ENCODE peak calls at places on chromosome X, in nine cellular contexts. One of them, this sample, is unnamed.

GRCh38 chrX:110786486-110786885 is 9.1 kb downstream of the CHRDL1 start:
- DNase-seq in ovary: no peak
- DNase-seq in gastrocnemius medialis: no peak
- DNase-seq in IMR-90: peak
- DNase-seq in thyroid gland: no peak
- DNase-seq in heart left ventricle: no peak
- DNase-seq in suprapubic skin: no peak
- DNase-seq in vagina: no peak
- DNase-seq in uterus: no peak
- DNase-seq in this sample: no peak

GRCh38 chrX:37753384-37753783 is 26.5 kb upstream of the CYBB start:
- DNase-seq in ovary: no peak
- DNase-seq in gastrocnemius medialis: no peak
- DNase-seq in IMR-90: no peak
- DNase-seq in thyroid gland: no peak
- DNase-seq in heart left ventricle: no peak
- DNase-seq in suprapubic skin: no peak
- DNase-seq in vagina: no peak
- DNase-seq in uterus: no peak
- DNase-seq in this sample: no peak

GRCh38 chrX:79366888-79367749 is at the start of gene ITM2A:
- DNase-seq in ovary: peak
- DNase-seq in gastrocnemius medialis: peak
- DNase-seq in IMR-90: no peak
- DNase-seq in thyroid gland: peak
- DNase-seq in heart left ventricle: peak
- DNase-seq in suprapubic skin: peak
- DNase-seq in vagina: peak
- DNase-seq in uterus: peak
- DNase-seq in this sample: no peak

GRCh38 chrX:27660878-27661277 is 70.7 kb downstream of the DCAF8L2 start:
- DNase-seq in ovary: no peak
- DNase-seq in gastrocnemius medialis: no peak
- DNase-seq in IMR-90: no peak
- DNase-seq in thyroid gland: no peak
- DNase-seq in heart left ventricle: no peak
- DNase-seq in suprapubic skin: no peak
- DNase-seq in vagina: no peak
- DNase-seq in uterus: no peak
- DNase-seq in this sample: no peak

GRCh38 chrX:40864972-40865371 is 129.6 kb upstream of the MED14 start:
- DNase-seq in ovary: no peak
- DNase-seq in gastrocnemius medialis: peak
- DNase-seq in IMR-90: peak
- DNase-seq in thyroid gland: no peak
- DNase-seq in heart left ventricle: no peak
- DNase-seq in suprapubic skin: no peak
- DNase-seq in vagina: no peak
- DNase-seq in uterus: no peak
- DNase-seq in this sample: no peak

GRCh38 chrX:49878128-49878833 is 1.0 kb upstream of the USP27X start:
- DNase-seq in ovary: peak
- DNase-seq in gastrocnemius medialis: no peak
- DNase-seq in IMR-90: no peak
- DNase-seq in thyroid gland: peak
- DNase-seq in heart left ventricle: no peak
- DNase-seq in suprapubic skin: no peak
- DNase-seq in vagina: no peak
- DNase-seq in uterus: peak
- DNase-seq in this sample: no peak

GRCh38 chrX:15441464-15441863 is 51.7 kb downstream of the PIR start:
- DNase-seq in ovary: no peak
- DNase-seq in gastrocnemius medialis: no peak
- DNase-seq in IMR-90: no peak
- DNase-seq in thyroid gland: no peak
- DNase-seq in heart left ventricle: peak
- DNase-seq in suprapubic skin: no peak
- DNase-seq in vagina: no peak
- DNase-seq in uterus: no peak
- DNase-seq in this sample: no peak

GRCh38 chrX:71558920-71559319 is 19.3 kb upstream of the GCNA start:
- DNase-seq in ovary: no peak
- DNase-seq in gastrocnemius medialis: no peak
- DNase-seq in IMR-90: no peak
- DNase-seq in thyroid gland: no peak
- DNase-seq in heart left ventricle: no peak
- DNase-seq in suprapubic skin: no peak
- DNase-seq in vagina: no peak
- DNase-seq in uterus: no peak
- DNase-seq in this sample: no peak

GRCh38 chrX:1685460-1685859 is 70.6 kb downstream of the ASMT start:
- DNase-seq in ovary: no peak
- DNase-seq in gastrocnemius medialis: no peak
- DNase-seq in IMR-90: no peak
- DNase-seq in thyroid gland: no peak
- DNase-seq in heart left ventricle: no peak
- DNase-seq in suprapubic skin: no peak
- DNase-seq in vagina: no peak
- DNase-seq in uterus: no peak
- DNase-seq in this sample: no peak

GRCh38 chrX:9611436-9612145 is 146.7 kb downstream of the TBL1X start:
- DNase-seq in ovary: no peak
- DNase-seq in gastrocnemius medialis: no peak
- DNase-seq in IMR-90: no peak
- DNase-seq in thyroid gland: no peak
- DNase-seq in heart left ventricle: no peak
- DNase-seq in suprapubic skin: no peak
- DNase-seq in vagina: no peak
- DNase-seq in uterus: no peak
- DNase-seq in this sample: no peak

GRCh38 chrX:119427024-119427794 is 28.1 kb downstream of the SLC25A43 start:
- DNase-seq in ovary: no peak
- DNase-seq in gastrocnemius medialis: no peak
- DNase-seq in IMR-90: peak
- DNase-seq in thyroid gland: no peak
- DNase-seq in heart left ventricle: peak
- DNase-seq in suprapubic skin: no peak
- DNase-seq in vagina: no peak
- DNase-seq in uterus: no peak
- DNase-seq in this sample: no peak

GRCh38 chrX:106726485-106727437 is at the start of gene RNF128:
- DNase-seq in ovary: peak
- DNase-seq in gastrocnemius medialis: peak
- DNase-seq in IMR-90: peak
- DNase-seq in thyroid gland: peak
- DNase-seq in heart left ventricle: peak
- DNase-seq in suprapubic skin: peak
- DNase-seq in vagina: no peak
- DNase-seq in uterus: no peak
- DNase-seq in this sample: peak

GRCh38 chrX:119004920-119005524 is 30.6 kb downstream of the LONRF3 start:
- DNase-seq in ovary: peak
- DNase-seq in gastrocnemius medialis: peak
- DNase-seq in IMR-90: peak
- DNase-seq in thyroid gland: peak
- DNase-seq in heart left ventricle: peak
- DNase-seq in suprapubic skin: no peak
- DNase-seq in vagina: no peak
- DNase-seq in uterus: peak
- DNase-seq in this sample: peak

DNA sequence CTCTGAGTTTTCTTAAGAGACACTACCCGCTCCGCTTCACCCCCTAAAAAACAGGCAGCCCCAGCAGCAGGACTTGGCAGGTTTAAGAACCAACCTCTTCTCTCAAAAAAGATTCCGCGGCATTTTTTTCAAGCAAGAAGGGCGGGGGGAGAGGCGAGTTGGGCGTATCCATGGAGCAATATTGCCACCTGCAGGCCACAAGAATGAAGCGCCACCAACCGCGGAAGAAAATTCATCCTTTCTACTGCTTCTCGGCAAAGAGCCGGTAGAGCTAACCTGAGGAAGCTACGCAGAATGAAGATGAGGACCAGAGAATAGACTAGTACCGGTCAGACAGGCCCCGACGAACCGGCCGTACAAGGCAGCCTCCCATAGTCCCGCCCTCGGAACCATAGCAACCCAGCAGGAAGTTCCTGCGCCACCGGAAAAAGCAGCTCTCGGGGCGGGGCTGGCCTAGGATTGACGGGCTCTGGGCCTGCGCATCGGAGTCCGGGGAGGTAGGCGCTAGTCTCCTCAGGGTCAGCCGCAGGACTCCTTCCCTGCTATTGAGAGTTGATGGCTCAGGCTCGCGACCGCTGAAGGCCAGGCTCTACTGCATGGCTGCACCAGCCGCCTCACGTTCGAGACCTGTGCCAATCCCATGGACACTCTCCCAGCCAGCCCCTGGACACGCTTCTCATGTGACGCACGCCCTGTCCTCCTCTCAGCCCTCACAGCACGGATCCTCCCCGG is 76.9 kb downstream of the MAGED4 start:
- DNase-seq in ovary: peak
- DNase-seq in gastrocnemius medialis: peak
- DNase-seq in IMR-90: peak
- DNase-seq in thyroid gland: peak
- DNase-seq in heart left ventricle: peak
- DNase-seq in suprapubic skin: peak
- DNase-seq in vagina: peak
- DNase-seq in uterus: peak
- DNase-seq in this sample: peak
- TF ChIP-seq POLR2A in ovary: no peak
- TF ChIP-seq POLR2A in gastrocnemius medialis: peak
- TF ChIP-seq POLR2A in IMR-90: no peak
- TF ChIP-seq POLR2A in thyroid gland: peak
- TF ChIP-seq POLR2A in heart left ventricle: no peak
- TF ChIP-seq POLR2A in suprapubic skin: no peak
- TF ChIP-seq POLR2A in vagina: no peak
- TF ChIP-seq POLR2A in uterus: peak
- TF ChIP-seq POLR2A in this sample: peak

GRCh38 chrX:39372126-39372525 is 570.9 kb downstream of the MID1IP1 start:
- DNase-seq in ovary: no peak
- DNase-seq in gastrocnemius medialis: no peak
- DNase-seq in IMR-90: no peak
- DNase-seq in thyroid gland: no peak
- DNase-seq in heart left ventricle: no peak
- DNase-seq in suprapubic skin: no peak
- DNase-seq in vagina: no peak
- DNase-seq in uterus: no peak
- DNase-seq in this sample: no peak

GRCh38 chrX:39361736-39362135 is 560.5 kb downstream of the MID1IP1 start:
- DNase-seq in ovary: no peak
- DNase-seq in gastrocnemius medialis: no peak
- DNase-seq in IMR-90: no peak
- DNase-seq in thyroid gland: no peak
- DNase-seq in heart left ventricle: no peak
- DNase-seq in suprapubic skin: no peak
- DNase-seq in vagina: no peak
- DNase-seq in uterus: no peak
- DNase-seq in this sample: no peak

GRCh38 chrX:39367429-39367828 is 566.2 kb downstream of the MID1IP1 start:
- DNase-seq in ovary: no peak
- DNase-seq in gastrocnemius medialis: no peak
- DNase-seq in IMR-90: no peak
- DNase-seq in thyroid gland: no peak
- DNase-seq in heart left ventricle: no peak
- DNase-seq in suprapubic skin: no peak
- DNase-seq in vagina: no peak
- DNase-seq in uterus: no peak
- DNase-seq in this sample: no peak
- H3K27ac ChIP-seq in ovary: no peak
- H3K27ac ChIP-seq in gastrocnemius medialis: no peak
- H3K27ac ChIP-seq in IMR-90: no peak
- H3K27ac ChIP-seq in thyroid gland: no peak
- H3K27ac ChIP-seq in heart left ventricle: no peak
- H3K27ac ChIP-seq in suprapubic skin: no peak
- H3K27ac ChIP-seq in vagina: no peak
- H3K27ac ChIP-seq in uterus: no peak
- H3K27ac ChIP-seq in this sample: no peak

DNA sequence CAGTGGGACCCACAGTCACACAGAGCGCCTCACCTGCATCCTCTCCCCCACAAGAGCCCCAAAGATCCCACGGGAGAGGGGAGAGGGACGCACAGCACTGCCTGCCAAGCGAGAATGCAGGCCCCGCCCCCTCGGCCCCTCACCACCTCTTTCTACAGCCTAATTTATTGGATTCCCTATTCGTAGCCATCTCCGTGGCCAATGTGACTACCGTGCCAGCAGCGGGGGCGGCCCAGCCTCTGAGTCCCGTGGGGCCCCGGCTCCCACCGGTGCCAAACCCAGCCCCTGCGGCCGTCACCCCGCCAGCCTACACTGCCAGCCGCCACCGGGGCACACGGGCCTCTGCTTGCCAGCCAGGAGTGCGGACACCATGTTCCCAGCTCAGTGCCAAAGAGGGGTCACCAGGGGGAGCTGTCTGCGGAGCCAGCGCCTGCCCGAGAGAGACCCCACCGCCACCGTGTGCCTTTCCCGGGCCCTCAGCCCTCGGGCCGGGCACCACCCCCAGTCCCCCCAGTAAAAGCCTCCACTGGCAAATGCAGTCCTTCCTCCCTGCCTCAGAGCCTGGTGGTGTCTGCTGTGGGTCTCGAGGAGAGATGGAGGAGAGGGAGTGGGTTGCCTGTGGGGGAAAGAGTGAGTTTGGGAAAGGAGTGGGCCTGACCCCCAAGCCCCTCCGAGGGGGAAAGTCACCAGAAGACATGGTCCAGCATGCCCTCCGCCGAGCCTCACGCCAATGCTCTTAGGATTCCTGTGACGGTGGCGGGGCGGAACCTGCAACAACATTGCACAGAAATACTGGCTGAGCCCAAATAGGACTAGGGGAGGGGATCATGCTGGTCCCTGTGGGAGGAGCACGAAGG is 19.6 kb upstream of the PLXNB3 start:
- DNase-seq in ovary: no peak
- DNase-seq in gastrocnemius medialis: no peak
- DNase-seq in IMR-90: no peak
- DNase-seq in thyroid gland: peak
- DNase-seq in heart left ventricle: no peak
- DNase-seq in suprapubic skin: peak
- DNase-seq in vagina: no peak
- DNase-seq in uterus: peak
- DNase-seq in this sample: no peak
- H3K4me3 ChIP-seq in ovary: no peak
- H3K4me3 ChIP-seq in gastrocnemius medialis: no peak
- H3K4me3 ChIP-seq in IMR-90: no peak
- H3K4me3 ChIP-seq in thyroid gland: no peak
- H3K4me3 ChIP-seq in heart left ventricle: no peak
- H3K4me3 ChIP-seq in suprapubic skin: peak
- H3K4me3 ChIP-seq in vagina: peak
- H3K4me3 ChIP-seq in uterus: peak
- H3K4me3 ChIP-seq in this sample: no peak

DNA sequence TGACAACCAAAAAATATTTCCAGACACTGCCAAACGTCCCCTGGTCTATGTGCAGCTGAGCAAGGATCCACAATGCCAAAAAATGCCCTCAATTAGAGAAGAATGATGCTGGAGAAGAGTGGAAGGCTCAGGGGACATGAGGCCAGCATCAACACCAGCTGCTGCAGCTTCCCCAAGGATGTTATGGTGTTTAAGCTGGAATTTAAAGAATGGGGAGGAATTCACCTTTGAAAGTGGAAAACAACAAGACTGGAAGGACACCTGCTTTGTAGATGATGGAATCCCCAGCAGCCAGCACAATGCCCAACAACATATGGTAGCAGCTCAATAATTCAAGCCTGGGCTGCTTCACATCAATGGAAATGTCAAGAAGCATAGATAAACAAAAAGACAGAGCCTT is 20.3 kb upstream of the SMPX start:
- DNase-seq in ovary: no peak
- DNase-seq in gastrocnemius medialis: no peak
- DNase-seq in IMR-90: no peak
- DNase-seq in thyroid gland: no peak
- DNase-seq in heart left ventricle: no peak
- DNase-seq in suprapubic skin: no peak
- DNase-seq in vagina: no peak
- DNase-seq in uterus: no peak
- DNase-seq in this sample: no peak
- TF ChIP-seq POLR2A in ovary: no peak
- TF ChIP-seq POLR2A in gastrocnemius medialis: no peak
- TF ChIP-seq POLR2A in IMR-90: no peak
- TF ChIP-seq POLR2A in thyroid gland: no peak
- TF ChIP-seq POLR2A in heart left ventricle: no peak
- TF ChIP-seq POLR2A in suprapubic skin: no peak
- TF ChIP-seq POLR2A in vagina: no peak
- TF ChIP-seq POLR2A in uterus: no peak
- TF ChIP-seq POLR2A in this sample: no peak